ENCODE peak calls at places on chromosome 19, in four cellular contexts. S is H9, A is neuronal stem cell, P is H1. H is an unnamed sample.

GRCh38 chr19:35013047-35013819 is 13.1 kb downstream of the GRAMD1A start:
- DNase-seq in A (no peak), P (no peak), S (peak), H (peak)

GRCh38 chr19:2244122-2244411 is 5.1 kb upstream of the AMH start:
- DNase-seq in S (no peak), A (no peak), P (no peak), H (no peak)

GRCh38 chr19:46546194-46546896 is 50.7 kb upstream of the PNMA8B start:
- DNase-seq in P (no peak), S (peak), A (no peak), H (peak)

GRCh38 chr19:52227196-52227940 is 37.5 kb downstream of the PPP2R1A start:
- DNase-seq in P (no peak), S (no peak), A (no peak), H (peak)

GRCh38 chr19:47210689-47211316 is 20.2 kb downstream of the BBC3 start:
- DNase-seq in P (peak), S (peak), A (peak), H (peak)

GRCh38 chr19:18233224-18233825 is 7.1 kb upstream of the PDE4C start:
- DNase-seq in S (peak), P (no peak), A (no peak), H (peak)

GRCh38 chr19:52961981-52962380 is 700 bp downstream of the ZNF816 start:
- DNase-seq in P (no peak), S (no peak), A (no peak), H (peak)

GRCh38 chr19:46030861-46031550 is 8.2 kb upstream of the PGLYRP1 start:
- DNase-seq in P (no peak), S (no peak), A (no peak), H (no peak)

GRCh38 chr19:21158523-21159135 is 16.8 kb downstream of the ZNF431 start:
- DNase-seq in A (no peak), S (no peak), P (no peak), H (peak)

GRCh38 chr19:18051887-18052286 is 34.8 kb downstream of the IL12RB1 start:
- DNase-seq in A (no peak), P (no peak), S (no peak), H (no peak)

GRCh38 chr19:543912-544608 is at the start of gene GZMM:
- DNase-seq in P (no peak), S (peak), A (no peak), H (no peak)

GRCh38 chr19:7618366-7618765 is 11.0 kb downstream of the XAB2 start:
- DNase-seq in S (no peak), P (no peak), A (no peak), H (no peak)

GRCh38 chr19:33883869-33884519 is 87.3 kb downstream of the KCTD15 start:
- DNase-seq in P (peak), A (no peak), S (peak), H (no peak)

GRCh38 chr19:18292460-18292809 is 11.0 kb upstream of the JUND start:
- DNase-seq in A (no peak), S (peak), P (no peak), H (peak)

GRCh38 chr19:34851277-34851804 is 75.4 kb upstream of the ZNF30 start:
- DNase-seq in P (no peak), A (no peak), S (peak), H (no peak)

GRCh38 chr19:18091217-18091608 is 4.5 kb upstream of the IL12RB1 start:
- DNase-seq in S (no peak), P (no peak), A (no peak), H (no peak)

DNA sequence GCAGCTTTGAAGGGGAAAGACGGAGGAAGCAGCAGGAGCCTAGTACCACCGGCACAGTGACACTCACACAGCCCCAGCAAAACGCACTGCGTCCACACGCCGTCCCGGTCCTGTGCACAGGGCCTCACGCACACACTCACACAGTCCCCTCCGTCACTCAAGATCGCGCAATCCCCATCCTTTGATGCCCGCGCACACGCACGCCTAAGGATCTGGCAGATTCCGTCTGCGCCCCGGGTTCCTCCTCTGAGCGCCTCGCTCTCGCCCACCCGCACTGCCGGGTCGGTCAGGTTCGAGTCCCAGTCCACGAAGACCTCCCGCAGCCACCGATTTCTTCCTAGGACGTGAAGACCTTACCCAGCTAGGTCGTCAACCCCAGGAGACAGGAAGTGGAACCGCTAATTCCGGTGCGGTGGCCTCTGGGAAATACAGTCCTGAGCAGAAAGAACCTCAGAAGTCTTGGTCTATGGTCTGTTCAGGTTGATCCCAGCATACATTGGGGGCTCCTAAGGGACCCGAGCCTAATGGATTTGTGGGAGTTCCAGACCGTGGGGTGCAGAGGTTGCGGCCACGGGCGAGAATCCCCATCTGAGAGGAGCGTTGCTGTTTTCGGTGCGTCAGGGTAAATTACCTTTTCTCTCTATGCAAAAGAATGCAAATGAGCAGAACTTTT is at the start of gene ZNF780B:
- DNase-seq in P (peak), A (peak), S (peak), H (peak)
- H3K4ac ChIP-seq in P (peak), A (no peak), S (no peak), H (peak)

DNA sequence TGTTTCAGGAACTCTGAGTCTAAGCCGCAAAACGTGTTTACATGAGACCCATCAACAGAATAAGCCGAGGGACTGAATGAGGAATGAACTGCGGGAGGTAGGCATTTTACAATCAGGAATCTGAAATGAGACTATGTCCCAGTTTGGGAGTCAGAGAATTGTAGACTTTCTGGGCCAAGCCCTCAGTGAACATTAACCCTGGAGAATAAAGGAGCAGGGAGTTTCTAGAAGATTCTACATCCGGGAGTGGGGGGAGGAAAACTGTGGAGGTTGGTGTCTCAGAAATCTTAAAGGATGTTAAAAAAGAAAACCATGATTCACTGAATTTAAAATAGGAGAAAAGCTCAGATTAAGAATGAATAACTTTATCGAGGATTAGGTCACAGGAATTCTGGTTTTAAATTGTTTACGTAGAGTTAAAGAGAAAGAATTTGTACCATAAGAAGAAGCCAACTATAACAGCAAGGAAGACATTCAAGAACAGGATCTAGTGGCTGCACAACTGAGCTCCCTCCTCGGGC is 18.5 kb downstream of the RFX2 start:
- DNase-seq in P (no peak), A (no peak), S (no peak), H (peak)
- H3K14ac ChIP-seq in P (no peak), A (no peak), S (no peak), H (no peak)

GRCh38 chr19:12224676-12225075 is 61.8 kb downstream of the ZNF136 start:
- DNase-seq in A (no peak), S (no peak), P (no peak), H (no peak)
- H3K4ac ChIP-seq in A (no peak), S (no peak), P (no peak), H (no peak)

GRCh38 chr19:49938662-49939061 is 9.4 kb upstream of the NUP62 start:
- DNase-seq in S (no peak), P (no peak), A (no peak), H (no peak)

GRCh38 chr19:49940482-49940791 is 11.1 kb upstream of the NUP62 start:
- DNase-seq in P (no peak), S (no peak), A (no peak), H (no peak)

GRCh38 chr19:49936549-49936948 is 7.2 kb upstream of the NUP62 start:
- DNase-seq in S (no peak), P (no peak), A (no peak), H (no peak)

DNA sequence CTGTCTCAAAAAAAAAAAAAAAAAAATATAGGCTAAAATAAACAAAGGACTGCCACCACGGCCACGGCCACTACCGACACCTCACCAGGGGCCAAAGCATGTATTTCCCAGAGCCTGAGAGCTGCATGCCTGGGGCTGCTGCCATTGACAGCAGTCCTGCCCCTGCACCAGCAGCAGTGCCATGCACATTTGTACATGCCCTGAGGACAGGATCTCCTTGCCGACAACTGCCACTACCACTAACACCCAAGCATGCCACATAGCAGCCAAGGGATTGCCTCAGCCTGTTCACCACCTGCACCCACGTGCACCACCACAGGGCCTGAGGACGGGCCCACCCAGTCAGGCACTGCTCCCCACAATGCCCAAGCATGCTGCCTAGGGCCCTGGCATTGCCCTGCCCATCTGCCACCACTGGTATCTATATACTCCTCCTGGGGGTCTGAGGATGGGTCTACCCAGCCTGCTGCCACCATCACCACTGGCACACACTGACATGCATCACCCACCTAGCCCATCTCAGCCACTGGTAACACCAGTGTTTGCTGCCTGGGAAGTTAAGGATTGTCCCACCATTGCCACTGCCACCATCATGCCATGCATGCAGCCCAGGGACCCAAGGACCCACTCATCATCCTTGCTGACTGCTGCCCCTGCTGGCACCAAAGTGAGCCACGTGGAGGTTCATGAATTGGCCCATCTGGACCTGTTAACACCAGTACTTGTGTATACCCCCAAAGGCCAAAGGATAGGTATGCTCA is 10.6 kb upstream of the NUP62 start:
- DNase-seq in A (no peak), P (no peak), S (no peak), H (no peak)
- H3K14ac ChIP-seq in A (peak), P (no peak), S (no peak), H (no peak)

GRCh38 chr19:28634031-28634328 is 579.0 kb downstream of the UQCRFS1 start:
- DNase-seq in A (no peak), S (no peak), P (no peak), H (no peak)
- H3K4ac ChIP-seq in A (no peak), S (no peak), P (no peak), H (no peak)

GRCh38 chr19:57886046-57886445 is 2.8 kb downstream of the ZNF814 start:
- DNase-seq in P (no peak), A (no peak), S (no peak), H (peak)

GRCh38 chr19:57888107-57888493 is 737 bp downstream of the ZNF814 start:
- DNase-seq in S (no peak), P (no peak), A (no peak), H (peak)

GRCh38 chr19:57888494-57889231 is at the start of gene ZNF814:
- DNase-seq in P (peak), S (peak), A (peak), H (peak)

DNA sequence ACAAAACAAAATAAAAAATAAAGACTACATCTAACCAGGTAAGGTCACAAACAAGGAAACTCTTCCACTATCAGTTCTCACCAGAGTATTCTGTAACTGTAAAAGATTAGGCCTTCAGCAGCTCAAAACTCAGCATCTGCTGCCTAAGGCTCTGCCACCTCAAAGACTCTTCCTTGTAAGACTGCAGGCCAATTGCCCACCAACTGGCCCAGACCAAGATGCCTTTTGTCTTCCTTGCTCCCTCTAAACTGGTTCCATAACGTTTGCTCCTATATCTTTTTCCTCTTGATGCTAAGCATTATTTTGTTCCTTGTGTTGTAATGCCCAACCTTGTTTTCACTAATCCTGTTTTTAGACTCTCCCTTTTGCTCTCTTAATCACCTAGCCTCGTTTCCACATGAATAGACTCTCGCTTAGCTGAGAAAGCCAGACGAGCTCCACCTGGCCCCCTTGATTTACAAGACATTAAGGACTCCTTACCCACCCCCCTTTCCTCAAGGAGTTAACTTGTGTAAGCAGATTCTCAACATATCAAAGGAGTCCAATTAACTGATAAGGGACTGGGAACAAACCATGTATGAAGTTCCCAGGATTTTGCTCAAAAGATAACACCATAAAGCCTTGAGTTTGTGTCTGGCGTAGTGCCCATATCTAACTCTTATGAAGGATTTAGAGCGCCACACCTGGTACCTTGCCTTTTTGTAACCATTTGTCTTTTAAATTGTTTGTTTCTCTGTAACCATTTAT is 1.5 kb downstream of the ZNF814 start:
- DNase-seq in P (peak), A (peak), S (peak), H (no peak)
- H3K14ac ChIP-seq in P (no peak), A (no peak), S (no peak), H (no peak)

GRCh38 chr19:13979224-13979623 is 26.9 kb downstream of the RFX1 start:
- DNase-seq in S (no peak), A (no peak), P (no peak), H (no peak)

GRCh38 chr19:13979686-13980085 is 26.4 kb downstream of the RFX1 start:
- DNase-seq in P (no peak), S (no peak), A (no peak), H (no peak)

GRCh38 chr19:13977803-13978202 is 25.5 kb downstream of the DCAF15 start:
- DNase-seq in A (no peak), S (no peak), P (no peak), H (no peak)

GRCh38 chr19:13978721-13979191 is 26.4 kb downstream of the DCAF15 start:
- DNase-seq in S (no peak), P (no peak), A (peak), H (no peak)

DNA sequence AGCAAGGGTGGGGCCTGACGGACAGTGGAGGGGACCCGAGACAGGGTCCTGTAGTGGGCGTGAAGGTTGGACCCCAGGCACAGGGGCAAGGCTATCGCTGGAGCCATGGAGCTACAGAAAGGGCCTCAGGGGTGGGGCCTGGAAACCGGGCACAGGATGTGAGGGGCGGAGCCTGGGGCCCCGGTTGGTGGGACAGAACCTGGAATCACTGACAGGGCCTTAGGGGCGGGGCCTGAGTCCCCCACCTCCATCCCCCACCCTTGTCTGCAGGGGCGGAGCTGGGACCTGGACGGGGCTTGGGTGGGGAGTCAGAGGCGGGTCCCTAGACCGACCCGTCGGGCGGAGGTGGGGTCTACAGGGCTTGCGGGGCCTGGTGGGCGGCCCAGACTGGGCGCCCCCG is 26.0 kb downstream of the DCAF15 start:
- DNase-seq in A (peak), P (peak), S (peak), H (no peak)
- H3K4ac ChIP-seq in A (no peak), P (peak), S (no peak), H (no peak)

GRCh38 chr19:41327499-41328156 is 17.7 kb downstream of the CCDC97 start:
- DNase-seq in P (no peak), A (no peak), S (peak), H (peak)
- H3K14ac ChIP-seq in P (no peak), A (no peak), S (no peak), H (peak)

GRCh38 chr19:16283103-16283469 is 41.5 kb upstream of the KLF2 start:
- DNase-seq in P (no peak), A (no peak), S (no peak), H (no peak)
- H3K4ac ChIP-seq in P (no peak), A (no peak), S (no peak), H (no peak)

GRCh38 chr19:4454952-4455738 is 2.4 kb downstream of the UBXN6 start:
- DNase-seq in A (no peak), S (no peak), P (no peak), H (no peak)
- H3K14ac ChIP-seq in A (no peak), S (no peak), P (no peak), H (no peak)

H was measured in trophoblast cell.